ENCODE peak calls at places on chromosomes 7 and 10, in nine cellular contexts. W is non-pigmented ciliary epithelial cell; A is Caco-2; I is CD8-positive, alpha-beta memory T cell; X is NCI-H1092; V is dorsolateral prefrontal cortex; E is SHP77; Y is HEK293T; G is NCI-H1417 treated with DMSO at 0.1 percent for 48 hours. U is an unnamed sample.

GRCh38 chr10:72605137-72605536 is 20.7 kb downstream of the MICU1 start:
- DNase-seq in W (no peak), A (no peak), I (no peak), X (no peak), V (no peak), E (no peak), Y (no peak), G (no peak), U (no peak)

GRCh38 chr7:42237162-42237821 is at the start of gene GLI3:
- DNase-seq in W (no peak), A (peak; percentile 43), I (no peak), X (no peak), V (no peak), E (peak; percentile 24), Y (peak; percentile 78), G (no peak), U (peak; percentile 58)

GRCh38 chr7:2037301-2037804 is 195.4 kb downstream of the MAD1L1 start:
- DNase-seq in W (no peak), A (peak; percentile 16), I (peak; percentile 66), X (no peak), V (no peak), E (no peak), Y (no peak), G (no peak), U (no peak)

GRCh38 chr7:150567168-150567567 is at the start of gene GIMAP4:
- DNase-seq in W (no peak), A (no peak), I (peak; percentile 36), X (no peak), V (no peak), E (no peak), Y (no peak), G (no peak), U (no peak)

GRCh38 chr7:100435401-100436304 is 644 bp downstream of the PPP1R35 start:
- DNase-seq in W (no peak), A (peak; percentile 60), I (peak; percentile 46), X (no peak), V (no peak), E (no peak), Y (no peak), G (no peak), U (peak; percentile 61)

GRCh38 chr7:76294344-76295024 is 8.0 kb upstream of the HSPB1 start:
- DNase-seq in W (peak; percentile 81), A (no peak), I (no peak), X (peak; percentile 96), V (peak; percentile 96), E (peak; percentile 95), Y (no peak), G (peak; percentile 71), U (peak; percentile 98)

GRCh38 chr10:17386616-17387075 is 67.7 kb downstream of the ST8SIA6 start:
- DNase-seq in W (no peak), A (peak; percentile 48), I (no peak), X (peak; percentile 91), V (no peak), E (peak; percentile 93), Y (no peak), G (no peak), U (no peak)

GRCh38 chr7:17679427-17679826 is 260.9 kb downstream of the SNX13 start:
- DNase-seq in W (no peak), A (no peak), I (no peak), X (no peak), V (no peak), E (no peak), Y (no peak), G (no peak), U (no peak)

GRCh38 chr7:155425011-155425340 is 33.0 kb upstream of the EN2 start:
- DNase-seq in W (no peak), A (no peak), I (no peak), X (no peak), V (no peak), E (no peak), Y (no peak), G (no peak), U (no peak)

GRCh38 chr7:151511946-151512345 is 7.7 kb downstream of the RHEB start:
- DNase-seq in W (no peak), A (no peak), I (no peak), X (no peak), V (no peak), E (no peak), Y (no peak), G (no peak), U (no peak)

GRCh38 chr10:16742165-16742960 is 74.9 kb downstream of the RSU1 start:
- DNase-seq in W (no peak), A (no peak), I (no peak), X (no peak), V (no peak), E (no peak), Y (no peak), G (no peak), U (no peak)

GRCh38 chr10:63423489-63423888 is 42.3 kb downstream of the JMJD1C start:
- DNase-seq in W (no peak), A (no peak), I (no peak), X (no peak), V (no peak), E (no peak), Y (no peak), G (no peak), U (no peak)

GRCh38 chr10:121734517-121735137 is 136.4 kb upstream of the FGFR2 start:
- DNase-seq in W (no peak), A (no peak), I (no peak), X (peak; percentile 8), V (no peak), E (peak; percentile 2), Y (peak; percentile 65), G (no peak), U (peak; percentile 12)

GRCh38 chr10:133154996-133155778 is 4.8 kb upstream of the KNDC1 start:
- DNase-seq in W (no peak), A (peak; percentile 27), I (no peak), X (no peak), V (no peak), E (no peak), Y (no peak), G (no peak), U (no peak)

GRCh38 chr7:117975436-117975835 is 102.2 kb upstream of the CTTNBP2 start:
- DNase-seq in W (no peak), A (no peak), I (no peak), X (no peak), V (no peak), E (no peak), Y (no peak), G (no peak), U (no peak)

GRCh38 chr7:80273327-80273726 is 138.7 kb downstream of the GNAI1 start:
- DNase-seq in W (no peak), A (no peak), I (no peak), X (no peak), V (no peak), E (no peak), Y (no peak), G (no peak), U (no peak)

GRCh38 chr10:120841522-120842189 is 9.5 kb upstream of the WDR11 start:
- DNase-seq in W (no peak), A (no peak), I (no peak), X (no peak), V (no peak), E (no peak), Y (no peak), G (no peak), U (no peak)

GRCh38 chr7:74083928-74084721 is 521 bp downstream of the LIMK1 start:
- DNase-seq in W (no peak), A (peak; percentile 66), I (no peak), X (peak; percentile 68), V (no peak), E (no peak), Y (peak; percentile 51), G (no peak), U (peak; percentile 37)

GRCh38 chr7:115775981-115776380 is 254.6 kb downstream of the TFEC start:
- DNase-seq in W (no peak), A (no peak), I (no peak), X (no peak), V (no peak), E (no peak), Y (no peak), G (no peak), U (no peak)

GRCh38 chr10:88095291-88095721 is 231.9 kb downstream of the PTEN start:
- DNase-seq in W (no peak), A (no peak), I (no peak), X (no peak), V (no peak), E (no peak), Y (no peak), G (no peak), U (no peak)

GRCh38 chr7:70044525-70044924 is 446.2 kb downstream of the AUTS2 start:
- DNase-seq in W (no peak), A (no peak), I (no peak), X (no peak), V (no peak), E (no peak), Y (no peak), G (no peak), U (no peak)

GRCh38 chr10:133258066-133258817 is 18.4 kb downstream of the ADAM8 start:
- DNase-seq in W (no peak), A (no peak), I (peak; percentile 32), X (no peak), V (no peak), E (no peak), Y (no peak), G (no peak), U (peak; percentile 78)

GRCh38 chr10:113693348-113693747 is 13.6 kb downstream of the CASP7 start:
- DNase-seq in W (no peak), A (no peak), I (no peak), X (no peak), V (no peak), E (no peak), Y (no peak), G (no peak), U (no peak)

GRCh38 chr10:132493756-132494290 is 43.8 kb upstream of the INPP5A start:
- DNase-seq in W (no peak), A (no peak), I (no peak), X (no peak), V (no peak), E (no peak), Y (no peak), G (no peak), U (no peak)

GRCh38 chr10:91514684-91515253 is 104.6 kb downstream of the HECTD2 start:
- DNase-seq in W (no peak), A (no peak), I (no peak), X (no peak), V (no peak), E (no peak), Y (no peak), G (no peak), U (no peak)

GRCh38 chr10:12042409-12042796 is 206 bp downstream of the UPF2 start:
- DNase-seq in W (no peak), A (peak; percentile 54), I (peak; percentile 47), X (no peak), V (no peak), E (no peak), Y (no peak), G (no peak), U (no peak)

GRCh38 chr7:71723859-71724258 is 591.9 kb downstream of the GALNT17 start:
- DNase-seq in W (no peak), A (no peak), I (no peak), X (no peak), V (no peak), E (no peak), Y (no peak), G (no peak), U (no peak)

GRCh38 chr10:83476211-83476610 is 663.1 kb upstream of the GHITM start:
- DNase-seq in W (no peak), A (no peak), I (no peak), X (no peak), V (no peak), E (no peak), Y (no peak), G (no peak), U (no peak)

GRCh38 chr10:78759448-78760120 is 309.2 kb upstream of the ZMIZ1 start:
- DNase-seq in W (no peak), A (no peak), I (no peak), X (no peak), V (no peak), E (no peak), Y (no peak), G (no peak), U (no peak)

GRCh38 chr7:25847331-25848070 is 304.5 kb upstream of the NFE2L3 start:
- DNase-seq in W (no peak), A (no peak), I (no peak), X (no peak), V (no peak), E (no peak), Y (no peak), G (no peak), U (no peak)

GRCh38 chr7:155882596-155882995 is 70.3 kb upstream of the SHH start:
- DNase-seq in W (no peak), A (peak; percentile 19), I (no peak), X (no peak), V (no peak), E (no peak), Y (no peak), G (no peak), U (no peak)

U was measured in body of pancreas.